ENCODE peak calls at places on chromosomes 5 and 9, in six cellular contexts. U is heart left ventricle, W is mammary epithelial cell, J is mucosa of descending colon, E is glutamatergic neuron, H is PC-3. G is an unnamed sample.

GRCh38 chr5:61327761-61328753 is 4.0 kb upstream of the ZSWIM6 start:
- DNase-seq in W (peak), E (no peak), J (no peak), U (no peak), H (peak), G (peak)

GRCh38 chr9:17401858-17402257 is 177.0 kb upstream of the SH3GL2 start:
- DNase-seq in W (peak), H (peak), U (no peak), J (no peak), E (no peak), G (no peak)

GRCh38 chr9:5622019-5622418 is 6.9 kb upstream of the RIC1 start:
- DNase-seq in U (no peak), J (no peak), W (peak), E (no peak), H (peak), G (no peak)

GRCh38 chr5:173010547-173011464 is 27.2 kb downstream of the ATP6V0E1 start:
- DNase-seq in J (peak), E (no peak), H (no peak), U (peak), W (peak), G (no peak)

GRCh38 chr5:94802450-94802849 is 184.0 kb downstream of the SLF1 start:
- DNase-seq in E (no peak), U (no peak), J (no peak), W (no peak), H (peak), G (no peak)

GRCh38 chr9:120513825-120514598 is 66.0 kb downstream of the CDK5RAP2 start:
- DNase-seq in E (no peak), H (no peak), U (no peak), J (no peak), W (peak), G (no peak)

GRCh38 chr5:75524591-75524990 is 12.9 kb downstream of the POLK start:
- DNase-seq in E (no peak), H (no peak), W (no peak), U (no peak), J (no peak), G (no peak)

GRCh38 chr9:104263942-104264341 is 169.8 kb downstream of the SMC2 start:
- DNase-seq in U (no peak), H (no peak), J (no peak), W (no peak), E (no peak), G (no peak)

GRCh38 chr5:107005653-107006052 is 665.1 kb downstream of the EFNA5 start:
- DNase-seq in W (no peak), J (no peak), U (no peak), E (no peak), H (no peak), G (no peak)

GRCh38 chr5:179620293-179620692 is 3.2 kb downstream of the HNRNPH1 start:
- DNase-seq in W (no peak), J (no peak), E (no peak), U (no peak), H (no peak), G (no peak)

GRCh38 chr9:130715270-130716077 is 21.9 kb downstream of the EXOSC2 start:
- DNase-seq in W (peak), H (peak), U (no peak), J (no peak), E (no peak), G (no peak)

DNA sequence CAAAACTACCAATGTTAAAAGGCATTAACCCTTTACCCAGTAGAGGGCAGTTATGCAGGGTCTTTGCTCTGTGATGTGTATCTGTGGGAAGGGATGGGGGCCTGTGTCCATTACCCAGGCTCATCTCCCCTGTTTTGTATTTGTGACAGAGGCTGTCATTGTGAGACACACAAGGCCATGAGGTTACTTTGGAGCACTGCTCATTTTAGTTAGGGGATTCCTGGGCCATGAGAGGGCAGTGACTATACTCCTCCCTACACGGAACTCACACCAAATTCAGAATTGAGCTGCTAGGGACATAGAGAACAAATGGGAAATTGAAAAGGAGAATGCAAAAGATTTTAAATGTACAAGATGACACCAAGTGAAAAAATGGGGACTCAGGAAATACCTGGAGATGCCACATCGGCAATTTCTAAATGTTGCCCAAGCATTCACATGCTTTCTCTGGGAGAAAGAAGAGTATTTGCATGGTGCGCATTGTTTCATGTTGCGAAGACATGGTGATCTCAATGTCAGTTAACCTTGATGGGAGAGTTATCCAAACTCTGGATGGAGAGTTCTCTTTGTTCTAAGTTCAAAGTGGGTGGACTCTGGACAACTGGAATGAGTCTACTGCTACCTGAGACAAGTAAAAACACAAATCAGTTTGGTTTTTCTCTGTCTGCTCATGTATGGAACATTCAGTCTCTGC is 32.5 kb downstream of the C9orf152 start:
- DNase-seq in J (no peak), H (no peak), W (no peak), U (no peak), E (no peak), G (no peak)
- TF ChIP-seq CTCF in J (no peak), H (no peak), W (no peak), U (no peak), E (no peak), G (no peak)

GRCh38 chr5:10279925-10280720 is 27.6 kb downstream of the CMBL start:
- DNase-seq in H (no peak), E (no peak), U (no peak), J (no peak), W (peak), G (no peak)

GRCh38 chr5:10286552-10287227 is 21.0 kb downstream of the CMBL start:
- DNase-seq in U (no peak), E (no peak), J (no peak), H (peak), W (no peak), G (no peak)

GRCh38 chr5:10288600-10289213 is 19.0 kb downstream of the CMBL start:
- DNase-seq in J (peak), H (peak), U (peak), E (no peak), W (peak), G (peak)

GRCh38 chr5:10279328-10279727 is 28.4 kb downstream of the CMBL start:
- DNase-seq in U (no peak), H (no peak), W (no peak), E (no peak), J (no peak), G (no peak)

GRCh38 chr5:10283927-10284635 is 23.6 kb downstream of the CMBL start:
- DNase-seq in J (peak), E (peak), W (peak), H (peak), U (peak), G (peak)
- TF ChIP-seq CTCF in J (peak), E (peak), W (peak), H (peak), U (peak), G (peak)

GRCh38 chr5:76717222-76718083 is 1.5 kb downstream of the F2R start:
- DNase-seq in J (no peak), H (no peak), U (no peak), E (no peak), W (no peak), G (no peak)

GRCh38 chr5:76720988-76721569 is 5.2 kb downstream of the F2R start:
- DNase-seq in J (peak), E (no peak), U (no peak), W (no peak), H (no peak), G (peak)

GRCh38 chr5:76718381-76718832 is 2.5 kb downstream of the F2R start:
- DNase-seq in H (no peak), W (no peak), U (no peak), J (no peak), E (no peak), G (no peak)

GRCh38 chr5:76716456-76717157 is 681 bp downstream of the F2R start:
- DNase-seq in H (no peak), W (no peak), U (no peak), E (peak), J (peak), G (no peak)

GRCh38 chr5:76718880-76719279 is 3.0 kb downstream of the F2R start:
- DNase-seq in U (no peak), H (no peak), J (no peak), E (no peak), W (no peak), G (no peak)
- TF ChIP-seq CTCF in U (no peak), H (no peak), J (no peak), E (no peak), W (no peak), G (no peak)

DNA sequence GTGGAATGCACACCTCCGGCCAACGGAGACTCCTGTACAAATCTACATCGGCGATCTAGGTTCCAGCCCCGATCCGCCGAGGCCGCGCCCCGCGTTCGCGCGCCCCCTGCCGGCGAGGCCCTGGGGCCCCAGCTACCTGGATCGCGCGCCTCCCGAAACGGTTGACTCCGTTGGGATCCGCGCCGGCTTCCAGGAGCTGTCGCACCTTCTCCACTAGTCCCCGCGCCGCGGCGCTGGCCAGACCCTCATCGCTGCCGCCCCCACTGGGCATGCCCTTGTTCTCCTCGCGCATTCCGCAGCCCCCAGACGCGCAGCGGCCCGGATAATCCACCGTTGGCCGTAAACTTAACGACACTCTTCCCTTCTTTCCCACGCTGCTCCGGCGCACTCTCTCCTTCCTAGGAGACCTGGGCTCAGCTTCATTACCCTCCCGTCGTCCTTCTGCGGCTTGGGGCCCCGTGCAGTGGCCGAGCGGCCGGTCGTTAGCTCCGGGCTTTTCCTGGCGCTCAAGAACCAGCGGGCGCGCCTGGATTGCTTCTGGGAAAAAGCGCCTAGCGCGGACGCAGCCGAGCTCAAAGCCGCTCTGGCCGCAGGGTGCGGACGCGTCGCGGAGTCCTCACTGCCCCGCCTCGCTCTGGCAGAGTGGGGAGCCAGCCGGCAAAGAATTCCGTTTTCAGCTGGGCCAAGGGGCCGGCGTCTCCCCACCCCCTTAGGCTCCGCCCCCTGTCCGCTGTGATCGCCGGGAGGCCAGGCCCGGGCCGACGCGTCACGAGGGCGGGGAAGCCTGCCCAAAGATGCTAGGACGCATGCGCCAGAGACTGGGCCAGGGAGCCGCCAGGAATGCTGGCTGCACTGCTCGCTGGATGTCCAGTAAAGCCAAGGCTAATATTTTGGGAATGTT is at the start of gene CDKN2B:
- DNase-seq in H (peak), E (peak), W (peak), U (peak), J (peak), G (peak)
- TF ChIP-seq CTCF in H (peak), E (peak), W (peak), U (peak), J (peak), G (peak)

GRCh38 chr5:28012538-28012937 is 974.2 kb upstream of the CDH9 start:
- DNase-seq in E (no peak), J (no peak), W (no peak), U (no peak), H (no peak), G (no peak)
- TF ChIP-seq CTCF in E (no peak), J (no peak), W (no peak), U (no peak), H (no peak), G (no peak)

DNA sequence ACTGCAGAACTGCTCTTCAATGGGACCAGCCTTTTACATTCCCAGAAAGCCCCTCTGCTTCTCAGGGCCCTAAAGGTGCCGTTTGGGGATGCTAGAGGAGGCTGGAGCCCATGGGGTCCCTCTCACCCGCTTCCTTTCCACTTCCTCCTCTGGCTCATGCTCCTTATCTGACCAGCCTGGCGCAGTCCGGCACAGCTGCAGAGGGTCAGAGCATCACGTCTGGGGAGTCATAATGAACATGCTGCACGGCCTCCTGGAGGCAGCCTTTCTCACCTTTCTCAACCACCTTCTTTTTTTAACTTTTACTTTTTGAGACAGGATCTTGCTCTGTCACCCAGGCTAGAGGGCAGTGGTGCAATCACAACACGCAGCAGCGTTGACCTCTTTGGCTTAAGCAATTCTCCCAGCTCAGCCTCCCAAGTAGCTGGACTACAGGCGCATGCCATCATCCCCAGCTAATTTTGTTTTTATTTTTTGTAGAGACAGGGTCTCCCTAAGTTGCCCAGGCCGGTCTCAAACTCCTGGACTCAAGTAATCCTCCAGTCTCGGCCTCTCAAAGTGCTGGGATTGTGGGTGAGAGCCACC is 15.1 kb upstream of the TCF7 start:
- DNase-seq in E (no peak), H (no peak), J (no peak), W (no peak), U (no peak), G (peak)
- TF ChIP-seq CTCF in E (no peak), H (no peak), J (no peak), W (no peak), U (no peak), G (peak)

DNA sequence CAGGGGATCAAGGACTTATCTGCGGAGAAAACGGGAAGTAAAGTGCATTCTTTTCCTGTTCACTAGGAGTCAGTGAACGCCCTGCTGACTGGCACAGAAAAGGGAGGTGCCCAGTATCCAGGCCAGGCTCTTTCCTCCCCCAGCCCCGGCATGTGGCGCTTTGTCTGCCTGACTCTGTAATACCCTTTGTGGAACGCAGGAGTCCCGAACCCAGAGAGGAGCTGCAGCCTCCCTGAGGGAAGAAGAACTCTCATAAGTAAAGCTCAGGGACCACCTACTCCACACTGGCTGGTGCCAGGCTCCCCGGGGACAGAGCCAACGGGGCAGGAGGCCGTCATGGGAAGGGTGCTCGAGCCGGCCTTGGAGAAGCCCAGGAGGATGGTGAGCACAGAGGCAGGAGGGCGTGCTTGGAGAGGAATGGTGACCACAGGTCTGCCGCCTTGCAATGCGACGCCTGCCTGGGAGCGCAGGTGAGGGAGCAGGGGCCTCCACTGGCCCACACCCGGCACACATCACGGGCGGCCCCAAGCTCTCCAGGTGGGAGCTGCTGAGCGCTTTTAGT is 31.5 kb downstream of the VAV2 start:
- DNase-seq in U (peak), E (peak), J (peak), W (no peak), H (no peak), G (no peak)
- TF ChIP-seq CTCF in U (no peak), E (no peak), J (no peak), W (no peak), H (no peak), G (no peak)

DNA sequence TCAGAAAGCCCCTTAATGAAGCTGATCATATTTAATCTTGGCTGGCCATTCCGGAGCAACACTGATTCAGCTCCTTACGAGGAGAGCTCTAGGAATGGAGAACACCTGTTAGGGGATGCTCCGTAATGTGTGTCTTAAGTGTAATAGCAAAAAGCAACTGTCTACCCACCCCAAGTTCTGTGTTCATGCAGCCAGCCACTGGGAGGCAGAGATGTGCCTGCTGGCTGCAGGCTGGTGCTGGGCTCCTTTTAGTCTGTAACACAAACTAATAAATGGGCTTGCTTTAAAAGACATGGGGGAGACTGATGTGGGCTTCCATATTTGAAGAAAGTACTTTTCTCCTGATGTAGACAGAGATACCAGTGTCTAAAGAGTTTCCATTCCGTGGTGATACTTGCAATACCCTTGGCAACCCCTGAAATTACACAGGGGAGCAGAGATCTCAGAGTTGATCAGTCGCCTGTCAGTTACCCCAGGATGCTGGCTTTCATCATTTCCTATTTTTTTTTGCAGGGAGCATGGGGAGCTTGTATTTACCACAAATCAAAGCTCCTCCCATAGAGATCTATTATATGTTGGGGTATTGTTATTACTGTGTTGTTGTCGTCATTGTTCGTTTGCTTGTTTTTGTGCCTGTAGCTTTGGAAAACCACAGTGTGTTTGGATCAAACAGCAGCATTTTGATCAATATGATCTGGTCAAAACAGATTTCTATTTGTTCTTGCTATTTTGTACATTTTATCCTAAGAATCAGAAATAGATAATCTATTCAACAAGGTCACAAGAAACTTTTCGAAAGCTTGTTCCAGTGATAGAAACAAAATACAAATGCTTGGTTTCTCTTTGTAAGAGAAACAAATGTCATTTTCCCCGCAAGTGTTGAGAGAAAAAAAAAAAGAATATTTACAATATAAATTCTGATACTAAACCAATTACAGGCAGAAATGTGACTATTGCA is 65.8 kb downstream of the MTX3 start:
- DNase-seq in H (peak), E (peak), U (no peak), W (no peak), J (peak), G (no peak)
- TF ChIP-seq CTCF in H (peak), E (no peak), U (no peak), W (peak), J (no peak), G (no peak)